ENCODE peak calls at places on chromosomes 13 and 19, in five cellular contexts. H, I, Z, V and X are unnamed samples.

GRCh38 chr13:39415003-39415402 is 188.0 kb downstream of the LHFPL6 start:
- DNase-seq in I (peak; percentile 81), H (no peak), V (no peak), Z (peak; percentile 72), X (no peak)

GRCh38 chr13:99577934-99578917 is 77.0 kb downstream of the TM9SF2 start:
- DNase-seq in H (no peak), V (no peak), Z (peak; percentile 34), I (peak; percentile 63), X (no peak)

GRCh38 chr13:76667551-76667950 is 218.7 kb downstream of the KCTD12 start:
- DNase-seq in H (no peak), V (peak; percentile 74), I (peak; percentile 89), Z (peak; percentile 87), X (peak; percentile 29)

GRCh38 chr19:30240904-30241695 is 131.1 kb upstream of the ZNF536 start:
- DNase-seq in Z (no peak), H (no peak), I (no peak), V (no peak), X (no peak)

GRCh38 chr13:103291693-103292572 is 225.7 kb upstream of the SLC10A2 start:
- DNase-seq in V (no peak), I (peak; percentile 35), Z (no peak), H (no peak), X (no peak)

GRCh38 chr19:7214329-7215089 is 79.7 kb downstream of the INSR start:
- DNase-seq in Z (no peak), I (peak; percentile 16), V (no peak), H (no peak), X (no peak)

GRCh38 chr19:35044317-35045117 is 3.0 kb downstream of the HPN start:
- DNase-seq in H (peak; percentile 49), V (no peak), Z (peak; percentile 58), I (peak; percentile 56), X (peak; percentile 53)

GRCh38 chr13:98528663-98529064 is 48.2 kb downstream of the STK24 start:
- DNase-seq in V (no peak), Z (peak; percentile 43), H (no peak), I (no peak), X (no peak)

GRCh38 chr19:31883299-31883990 is 462.0 kb upstream of the ZNF507 start:
- DNase-seq in I (no peak), H (no peak), V (no peak), Z (no peak), X (no peak)

GRCh38 chr19:35315883-35316282 is 13.1 kb upstream of the CD22 start:
- DNase-seq in Z (no peak), I (no peak), H (no peak), V (no peak), X (no peak)

GRCh38 chr19:18649371-18650047 is 12.7 kb downstream of the KLHL26 start:
- DNase-seq in Z (peak; percentile 77), H (peak; percentile 64), V (no peak), I (peak; percentile 72), X (no peak)

GRCh38 chr19:2315818-2316353 is 7.9 kb upstream of the LINGO3 start:
- DNase-seq in V (peak; percentile 26), Z (peak; percentile 63), I (peak; percentile 70), H (peak; percentile 33), X (no peak)

GRCh38 chr19:925912-926594 is at the start of gene ARID3A:
- DNase-seq in I (no peak), V (no peak), H (no peak), Z (peak; percentile 73), X (no peak)

GRCh38 chr13:84405286-84405685 is 523.0 kb upstream of the SLITRK1 start:
- DNase-seq in V (no peak), Z (peak; percentile 1), H (no peak), I (peak; percentile 56), X (no peak)

GRCh38 chr19:29583196-29584006 is 22.7 kb upstream of the POP4 start:
- DNase-seq in Z (peak; percentile 9), V (no peak), I (peak; percentile 24), H (no peak), X (no peak)

GRCh38 chr19:45128806-45129205 is 32.0 kb downstream of the NKPD1 start:
- DNase-seq in H (no peak), V (no peak), I (no peak), Z (no peak), X (no peak)

GRCh38 chr19:19403373-19403901 is 2.0 kb upstream of the GATAD2A start:
- DNase-seq in V (no peak), I (peak; percentile 27), Z (peak; percentile 31), H (no peak), X (no peak)

GRCh38 chr13:96968027-96968426 is 26.2 kb downstream of the OXGR1 start:
- DNase-seq in I (peak; percentile 2), Z (no peak), H (no peak), V (no peak), X (no peak)

GRCh38 chr13:19184176-19184575 is 2.6 kb upstream of the TUBA3C start:
- DNase-seq in H (no peak), V (no peak), I (no peak), Z (no peak), X (no peak)

GRCh38 chr13:113092776-113093579 is 12.6 kb upstream of the F7 start:
- DNase-seq in I (no peak), H (no peak), V (no peak), Z (no peak), X (no peak)